ENCODE peak calls at places on chromosomes 5 and 9, in four cellular contexts. B is ELF-1, Q is HFF-Myc, D is astrocyte. J is an unnamed sample.

GRCh38 chr5:76547242-76547890 is 75.8 kb downstream of the F2RL2 start:
- DNase-seq in B (no peak), Q (no peak), D (no peak), J (no peak)

GRCh38 chr9:90966475-90967150 is 165.0 kb downstream of the SYK start:
- DNase-seq in B (no peak), Q (no peak), D (peak), J (no peak)

GRCh38 chr5:178392998-178393397 is 160.4 kb upstream of the PHYKPL start:
- DNase-seq in B (no peak), Q (no peak), D (no peak), J (no peak)

GRCh38 chr5:446864-447263 is 3.9 kb downstream of the EXOC3 start:
- DNase-seq in B (no peak), Q (no peak), D (no peak), J (peak)

GRCh38 chr9:75803130-75803529 is 87.3 kb upstream of the PCSK5 start:
- DNase-seq in B (no peak), Q (peak), D (peak), J (no peak)

GRCh38 chr5:77211013-77211690 is 672 bp downstream of the PDE8B start:
- DNase-seq in B (peak), Q (no peak), D (no peak), J (peak)

GRCh38 chr5:134403951-134404350 is 7.7 kb downstream of the CDKN2AIPNL start:
- DNase-seq in B (no peak), Q (no peak), D (no peak), J (no peak)

GRCh38 chr9:109967651-109968331 is 187.8 kb downstream of the PALM2AKAP2 start:
- DNase-seq in B (no peak), Q (no peak), D (no peak), J (no peak)

J was measured in neural progenitor cell.